ENCODE peak calls at places on chromosomes 7 and 10, in nine cellular contexts. One of them, this sample, is unnamed.

GRCh38 chr10:113519616-113520015 is 33.2 kb upstream of the HABP2 start:
- DNase-seq in fibroblast of lung: no peak
- DNase-seq in breast epithelium: no peak
- DNase-seq in Calu3: no peak
- DNase-seq in body of pancreas: no peak
- DNase-seq in mammary epithelial cell: no peak
- DNase-seq in AG10803: no peak
- DNase-seq in Peyer's patch: peak; percentile 34
- DNase-seq in bronchial epithelial cell: no peak
- DNase-seq in this sample: no peak

GRCh38 chr7:2873686-2874551 is 29.8 kb upstream of the GNA12 start:
- DNase-seq in fibroblast of lung: peak; percentile 93
- DNase-seq in bronchial epithelial cell: peak; percentile 95
- DNase-seq in breast epithelium: no peak
- DNase-seq in body of pancreas: no peak
- DNase-seq in Peyer's patch: no peak
- DNase-seq in AG10803: peak; percentile 87
- DNase-seq in mammary epithelial cell: peak; percentile 99
- DNase-seq in Calu3: peak; percentile 51
- DNase-seq in this sample: peak; percentile 93

GRCh38 chr10:91590142-91590903 is 42.5 kb downstream of the PPP1R3C start:
- DNase-seq in bronchial epithelial cell: peak; percentile 66
- DNase-seq in body of pancreas: peak; percentile 51
- DNase-seq in Calu3: peak; percentile 18
- DNase-seq in mammary epithelial cell: peak; percentile 39
- DNase-seq in fibroblast of lung: peak; percentile 97
- DNase-seq in breast epithelium: no peak
- DNase-seq in AG10803: peak; percentile 99
- DNase-seq in Peyer's patch: peak; percentile 48
- DNase-seq in this sample: peak; percentile 64

GRCh38 chr7:84384417-84384816 is 189.8 kb upstream of the SEMA3A start:
- DNase-seq in breast epithelium: no peak
- DNase-seq in fibroblast of lung: peak; percentile 8
- DNase-seq in mammary epithelial cell: peak; percentile 40
- DNase-seq in AG10803: peak; percentile 9
- DNase-seq in body of pancreas: no peak
- DNase-seq in Peyer's patch: no peak
- DNase-seq in bronchial epithelial cell: peak; percentile 42
- DNase-seq in Calu3: no peak
- DNase-seq in this sample: no peak

GRCh38 chr7:451255-452229 is 68.1 kb downstream of the PDGFA start:
- DNase-seq in bronchial epithelial cell: no peak
- DNase-seq in AG10803: no peak
- DNase-seq in fibroblast of lung: no peak
- DNase-seq in Peyer's patch: no peak
- DNase-seq in mammary epithelial cell: no peak
- DNase-seq in Calu3: no peak
- DNase-seq in body of pancreas: no peak
- DNase-seq in breast epithelium: no peak
- DNase-seq in this sample: no peak

GRCh38 chr10:3419719-3420495 is 247.3 kb upstream of the PITRM1 start:
- DNase-seq in Peyer's patch: no peak
- DNase-seq in fibroblast of lung: no peak
- DNase-seq in body of pancreas: no peak
- DNase-seq in breast epithelium: no peak
- DNase-seq in AG10803: no peak
- DNase-seq in bronchial epithelial cell: no peak
- DNase-seq in Calu3: no peak
- DNase-seq in mammary epithelial cell: no peak
- DNase-seq in this sample: no peak

GRCh38 chr10:14605231-14605925 is 169.3 kb downstream of the FAM107B start:
- DNase-seq in body of pancreas: no peak
- DNase-seq in mammary epithelial cell: peak; percentile 85
- DNase-seq in AG10803: peak; percentile 44
- DNase-seq in fibroblast of lung: peak; percentile 66
- DNase-seq in Peyer's patch: no peak
- DNase-seq in Calu3: no peak
- DNase-seq in breast epithelium: no peak
- DNase-seq in bronchial epithelial cell: peak; percentile 90
- DNase-seq in this sample: peak; percentile 60

GRCh38 chr10:119208553-119208940 is 1.2 kb downstream of the GRK5 start:
- DNase-seq in body of pancreas: no peak
- DNase-seq in bronchial epithelial cell: peak; percentile 49
- DNase-seq in fibroblast of lung: peak; percentile 33
- DNase-seq in mammary epithelial cell: no peak
- DNase-seq in breast epithelium: no peak
- DNase-seq in Calu3: no peak
- DNase-seq in Peyer's patch: no peak
- DNase-seq in AG10803: peak; percentile 62
- DNase-seq in this sample: no peak

GRCh38 chr10:3749597-3750351 is 35.2 kb downstream of the KLF6 start:
- DNase-seq in Calu3: no peak
- DNase-seq in fibroblast of lung: peak; percentile 70
- DNase-seq in AG10803: peak; percentile 94
- DNase-seq in bronchial epithelial cell: peak; percentile 78
- DNase-seq in Peyer's patch: peak; percentile 48
- DNase-seq in mammary epithelial cell: no peak
- DNase-seq in body of pancreas: no peak
- DNase-seq in breast epithelium: no peak
- DNase-seq in this sample: peak; percentile 78

GRCh38 chr10:114306116-114306973 is 67.3 kb downstream of the VWA2 start:
- DNase-seq in fibroblast of lung: peak; percentile 99
- DNase-seq in body of pancreas: no peak
- DNase-seq in bronchial epithelial cell: peak; percentile 94
- DNase-seq in AG10803: peak; percentile 92
- DNase-seq in mammary epithelial cell: peak; percentile 98
- DNase-seq in Peyer's patch: no peak
- DNase-seq in breast epithelium: no peak
- DNase-seq in Calu3: peak; percentile 4
- DNase-seq in this sample: peak; percentile 92

GRCh38 chr7:106353944-106354343 is 69.2 kb upstream of the NAMPT start:
- DNase-seq in Peyer's patch: no peak
- DNase-seq in breast epithelium: no peak
- DNase-seq in mammary epithelial cell: no peak
- DNase-seq in fibroblast of lung: no peak
- DNase-seq in bronchial epithelial cell: no peak
- DNase-seq in Calu3: no peak
- DNase-seq in body of pancreas: no peak
- DNase-seq in AG10803: no peak
- DNase-seq in this sample: no peak

GRCh38 chr10:69451209-69451783 is at the start of gene TSPAN15:
- DNase-seq in mammary epithelial cell: peak; percentile 77
- DNase-seq in Peyer's patch: peak; percentile 94
- DNase-seq in breast epithelium: peak; percentile 88
- DNase-seq in Calu3: peak; percentile 98
- DNase-seq in body of pancreas: peak; percentile 90
- DNase-seq in fibroblast of lung: peak; percentile 72
- DNase-seq in bronchial epithelial cell: peak; percentile 66
- DNase-seq in AG10803: peak; percentile 56
- DNase-seq in this sample: peak; percentile 67
- TF ChIP-seq CTCF in mammary epithelial cell: no peak
- TF ChIP-seq CTCF in Peyer's patch: no peak
- TF ChIP-seq CTCF in breast epithelium: no peak
- TF ChIP-seq CTCF in Calu3: no peak
- TF ChIP-seq CTCF in body of pancreas: no peak
- TF ChIP-seq CTCF in fibroblast of lung: no peak
- TF ChIP-seq CTCF in bronchial epithelial cell: no peak
- TF ChIP-seq CTCF in AG10803: no peak
- TF ChIP-seq CTCF in this sample: no peak

DNA sequence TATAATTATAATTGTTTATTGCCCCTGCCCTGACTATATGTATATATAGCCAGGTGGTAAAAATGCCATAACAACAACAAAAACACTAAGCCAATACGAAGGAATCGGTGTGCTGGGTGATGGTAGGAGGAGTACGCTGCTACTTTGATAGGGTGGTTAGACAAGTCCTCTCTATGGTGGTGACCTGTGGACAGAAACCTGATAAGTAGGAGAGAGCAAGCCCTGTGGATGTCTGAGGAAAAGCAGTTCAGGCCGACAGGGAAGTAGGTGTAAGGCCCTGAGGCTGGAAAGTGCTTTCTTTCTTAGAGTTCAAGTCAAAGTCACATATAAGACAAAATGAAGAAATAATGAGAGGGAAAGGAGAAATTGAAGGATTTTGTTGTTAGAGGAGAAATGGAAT is 823.8 kb upstream of the CELF2 start:
- DNase-seq in bronchial epithelial cell: no peak
- DNase-seq in AG10803: no peak
- DNase-seq in body of pancreas: no peak
- DNase-seq in breast epithelium: no peak
- DNase-seq in Calu3: no peak
- DNase-seq in mammary epithelial cell: no peak
- DNase-seq in Peyer's patch: no peak
- DNase-seq in fibroblast of lung: no peak
- DNase-seq in this sample: no peak
- TF ChIP-seq CTCF in bronchial epithelial cell: no peak
- TF ChIP-seq CTCF in AG10803: no peak
- TF ChIP-seq CTCF in body of pancreas: no peak
- TF ChIP-seq CTCF in breast epithelium: no peak
- TF ChIP-seq CTCF in Calu3: no peak
- TF ChIP-seq CTCF in mammary epithelial cell: no peak
- TF ChIP-seq CTCF in Peyer's patch: no peak
- TF ChIP-seq CTCF in fibroblast of lung: no peak
- TF ChIP-seq CTCF in this sample: no peak

DNA sequence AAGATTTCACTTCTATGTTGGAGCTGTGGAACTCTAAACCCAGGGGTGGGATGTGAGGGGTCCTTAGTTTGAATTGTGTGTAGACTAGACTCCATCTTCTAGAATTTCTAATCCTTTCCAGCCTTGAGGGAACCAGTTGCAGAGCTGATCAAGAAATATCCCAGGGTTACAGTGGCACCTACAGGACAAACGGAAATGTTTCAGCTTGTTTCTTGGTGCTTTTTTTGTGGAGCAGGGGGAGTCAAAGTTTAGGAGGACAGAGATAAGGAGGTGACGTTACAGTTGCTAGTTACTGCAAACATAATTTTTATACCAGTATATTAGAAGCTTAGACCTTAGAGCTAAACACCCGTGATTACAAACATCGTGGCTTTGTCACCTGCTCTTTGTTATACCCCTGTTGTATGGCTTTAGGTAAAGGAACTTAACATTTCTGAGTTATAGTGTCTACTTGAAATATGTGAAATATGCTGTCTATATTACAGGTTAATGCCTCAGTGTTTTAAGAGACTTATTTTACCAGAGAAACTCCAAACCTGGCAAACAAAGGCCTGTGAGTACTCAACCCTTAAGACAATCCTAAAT is 84.5 kb upstream of the DYNC1I1 start:
- DNase-seq in AG10803: peak; percentile 14
- DNase-seq in Peyer's patch: no peak
- DNase-seq in fibroblast of lung: peak; percentile 5
- DNase-seq in body of pancreas: peak; percentile 17
- DNase-seq in breast epithelium: no peak
- DNase-seq in mammary epithelial cell: peak; percentile 16
- DNase-seq in bronchial epithelial cell: peak; percentile 21
- DNase-seq in Calu3: peak; percentile 35
- DNase-seq in this sample: peak; percentile 51
- TF ChIP-seq CTCF in AG10803: peak; percentile 50
- TF ChIP-seq CTCF in Peyer's patch: peak; percentile 56
- TF ChIP-seq CTCF in fibroblast of lung: peak; percentile 44
- TF ChIP-seq CTCF in body of pancreas: peak; percentile 23
- TF ChIP-seq CTCF in breast epithelium: peak; percentile 28
- TF ChIP-seq CTCF in mammary epithelial cell: peak; percentile 18
- TF ChIP-seq CTCF in bronchial epithelial cell: peak; percentile 29
- TF ChIP-seq CTCF in Calu3: no peak
- TF ChIP-seq CTCF in this sample: peak; percentile 40

GRCh38 chr10:17805921-17806577 is 3.1 kb upstream of the MRC1 start:
- DNase-seq in body of pancreas: no peak
- DNase-seq in AG10803: no peak
- DNase-seq in fibroblast of lung: no peak
- DNase-seq in breast epithelium: no peak
- DNase-seq in Calu3: no peak
- DNase-seq in Peyer's patch: no peak
- DNase-seq in bronchial epithelial cell: no peak
- DNase-seq in mammary epithelial cell: peak; percentile 12
- DNase-seq in this sample: peak; percentile 35
- TF ChIP-seq CTCF in body of pancreas: no peak
- TF ChIP-seq CTCF in AG10803: no peak
- TF ChIP-seq CTCF in fibroblast of lung: no peak
- TF ChIP-seq CTCF in breast epithelium: no peak
- TF ChIP-seq CTCF in Calu3: no peak
- TF ChIP-seq CTCF in Peyer's patch: peak; percentile 25
- TF ChIP-seq CTCF in bronchial epithelial cell: no peak
- TF ChIP-seq CTCF in mammary epithelial cell: peak; percentile 13
- TF ChIP-seq CTCF in this sample: no peak

GRCh38 chr7:93228302-93228701 is 2.0 kb upstream of the HEPACAM2 start:
- DNase-seq in breast epithelium: no peak
- DNase-seq in Peyer's patch: no peak
- DNase-seq in Calu3: peak; percentile 51
- DNase-seq in body of pancreas: no peak
- DNase-seq in AG10803: peak; percentile 66
- DNase-seq in fibroblast of lung: peak; percentile 43
- DNase-seq in bronchial epithelial cell: peak; percentile 71
- DNase-seq in mammary epithelial cell: peak; percentile 51
- DNase-seq in this sample: peak; percentile 67

GRCh38 chr7:93226310-93226709 is at the start of gene HEPACAM2:
- DNase-seq in bronchial epithelial cell: no peak
- DNase-seq in body of pancreas: no peak
- DNase-seq in AG10803: no peak
- DNase-seq in mammary epithelial cell: no peak
- DNase-seq in Calu3: no peak
- DNase-seq in fibroblast of lung: no peak
- DNase-seq in breast epithelium: no peak
- DNase-seq in Peyer's patch: no peak
- DNase-seq in this sample: no peak

GRCh38 chr7:93231264-93231663 is 902 bp upstream of the VPS50 start:
- DNase-seq in fibroblast of lung: no peak
- DNase-seq in breast epithelium: no peak
- DNase-seq in AG10803: no peak
- DNase-seq in body of pancreas: no peak
- DNase-seq in Peyer's patch: no peak
- DNase-seq in Calu3: no peak
- DNase-seq in mammary epithelial cell: peak; percentile 74
- DNase-seq in bronchial epithelial cell: peak; percentile 83
- DNase-seq in this sample: peak; percentile 57

GRCh38 chr7:93232673-93233018 is 480 bp downstream of the VPS50 start:
- DNase-seq in fibroblast of lung: no peak
- DNase-seq in Calu3: peak; percentile 3
- DNase-seq in mammary epithelial cell: peak; percentile 10
- DNase-seq in AG10803: no peak
- DNase-seq in breast epithelium: no peak
- DNase-seq in body of pancreas: no peak
- DNase-seq in bronchial epithelial cell: peak; percentile 5
- DNase-seq in Peyer's patch: no peak
- DNase-seq in this sample: no peak

GRCh38 chr7:93231799-93232672 is at the start of gene VPS50:
- DNase-seq in AG10803: peak; percentile 94
- DNase-seq in bronchial epithelial cell: peak; percentile 95
- DNase-seq in Calu3: peak; percentile 94
- DNase-seq in fibroblast of lung: peak; percentile 94
- DNase-seq in mammary epithelial cell: peak; percentile 98
- DNase-seq in body of pancreas: peak; percentile 95
- DNase-seq in Peyer's patch: peak; percentile 98
- DNase-seq in breast epithelium: peak; percentile 91
- DNase-seq in this sample: peak; percentile 97
- TF ChIP-seq CTCF in AG10803: no peak
- TF ChIP-seq CTCF in bronchial epithelial cell: no peak
- TF ChIP-seq CTCF in Calu3: no peak
- TF ChIP-seq CTCF in fibroblast of lung: no peak
- TF ChIP-seq CTCF in mammary epithelial cell: no peak
- TF ChIP-seq CTCF in body of pancreas: no peak
- TF ChIP-seq CTCF in Peyer's patch: peak; percentile 31
- TF ChIP-seq CTCF in breast epithelium: peak; percentile 40
- TF ChIP-seq CTCF in this sample: no peak

GRCh38 chr10:84214612-84215235 is 10.6 kb downstream of the LRIT2 start:
- DNase-seq in body of pancreas: no peak
- DNase-seq in breast epithelium: no peak
- DNase-seq in AG10803: no peak
- DNase-seq in Calu3: no peak
- DNase-seq in mammary epithelial cell: peak; percentile 26
- DNase-seq in bronchial epithelial cell: peak; percentile 24
- DNase-seq in Peyer's patch: no peak
- DNase-seq in fibroblast of lung: no peak
- DNase-seq in this sample: peak; percentile 56
- TF ChIP-seq CTCF in body of pancreas: no peak
- TF ChIP-seq CTCF in breast epithelium: peak; percentile 28
- TF ChIP-seq CTCF in AG10803: peak; percentile 41
- TF ChIP-seq CTCF in Calu3: no peak
- TF ChIP-seq CTCF in mammary epithelial cell: peak; percentile 82
- TF ChIP-seq CTCF in bronchial epithelial cell: peak; percentile 56
- TF ChIP-seq CTCF in Peyer's patch: peak; percentile 30
- TF ChIP-seq CTCF in fibroblast of lung: no peak
- TF ChIP-seq CTCF in this sample: peak; percentile 26